ENCODE peak calls at places on chromosomes 1 and 21, in six cellular contexts. Y, P, E, Z, Q and J are unnamed samples.

GRCh38 chr1:241532173-241532553 is at the start of gene KMO:
- DNase-seq in Q (no peak), P (no peak), Y (no peak), E (no peak), Z (no peak), J (peak)

GRCh38 chr21:26966978-26967913 is at the start of gene ADAMTS5:
- DNase-seq in Z (peak), P (no peak), E (no peak), Q (no peak), Y (peak), J (peak)

GRCh38 chr1:27144920-27145661 is 9.8 kb downstream of the SLC9A1 start:
- DNase-seq in Q (no peak), Y (no peak), E (no peak), P (no peak), Z (no peak), J (peak)

GRCh38 chr1:204829133-204829532 is 41.5 kb upstream of the NFASC start:
- DNase-seq in Z (no peak), E (no peak), P (no peak), Y (no peak), Q (no peak), J (peak)

GRCh38 chr1:8463144-8463927 is 145.4 kb downstream of the SLC45A1 start:
- DNase-seq in Y (peak), Q (no peak), Z (no peak), E (no peak), P (no peak), J (peak)

GRCh38 chr1:21775985-21776562 is 6.9 kb downstream of the USP48 start:
- DNase-seq in Z (no peak), E (no peak), Q (no peak), P (no peak), Y (no peak), J (no peak)

GRCh38 chr1:55131801-55132200 is 83.4 kb downstream of the USP24 start:
- DNase-seq in Z (no peak), P (no peak), Q (no peak), E (no peak), Y (no peak), J (peak)

GRCh38 chr1:201850053-201850397 is 21.1 kb downstream of the IPO9 start:
- DNase-seq in E (no peak), Y (peak), Z (peak), Q (peak), P (no peak), J (peak)

GRCh38 chr1:31111290-31111951 is 45.9 kb upstream of the PUM1 start:
- DNase-seq in E (no peak), Q (no peak), P (no peak), Y (peak), Z (peak), J (peak)

GRCh38 chr1:1049318-1050165 is 24.6 kb downstream of the RNF223 start:
- DNase-seq in Q (no peak), E (no peak), Y (no peak), Z (no peak), P (no peak), J (no peak)

GRCh38 chr1:24150228-24151174 is 7.6 kb upstream of the IL22RA1 start:
- DNase-seq in P (peak), Q (peak), Y (peak), Z (peak), E (peak), J (peak)

GRCh38 chr1:154937051-154937987 is 800 bp upstream of the PMVK start:
- DNase-seq in Q (peak), P (peak), E (peak), Z (peak), Y (peak), J (peak)

GRCh38 chr1:16082283-16083038 is 9.0 kb upstream of the FAM131C start:
- DNase-seq in Y (peak), Z (peak), Q (no peak), P (peak), E (peak), J (peak)

GRCh38 chr1:234724517-234725176 is 114.7 kb upstream of the IRF2BP2 start:
- DNase-seq in Y (peak), P (no peak), Q (no peak), E (no peak), Z (peak), J (peak)

GRCh38 chr1:27669876-27670275 is 2.1 kb downstream of the IFI6 start:
- DNase-seq in P (no peak), Y (no peak), E (no peak), Z (no peak), Q (no peak), J (no peak)

GRCh38 chr1:31376374-31377134 is 3.7 kb upstream of the FABP3 start:
- DNase-seq in P (no peak), Q (no peak), Y (peak), E (no peak), Z (peak), J (peak)

GRCh38 chr1:172851077-172851476 is 192.2 kb downstream of the FASLG start:
- DNase-seq in E (no peak), Q (no peak), Y (no peak), Z (no peak), P (no peak), J (no peak)

GRCh38 chr1:235832011-235832410 is 34.7 kb downstream of the LYST start:
- DNase-seq in P (no peak), Q (no peak), E (no peak), Z (no peak), Y (no peak), J (no peak)

GRCh38 chr1:230572121-230573083 is 69.9 kb upstream of the COG2 start:
- DNase-seq in E (no peak), Q (no peak), Y (no peak), P (no peak), Z (peak), J (no peak)

GRCh38 chr1:143720087-143721023 is 251.4 kb downstream of the FAM72C start:
- DNase-seq in Q (no peak), Z (peak), E (no peak), P (no peak), Y (no peak), J (no peak)

GRCh38 chr1:90708236-90708786 is 8.8 kb downstream of the BARHL2 start:
- DNase-seq in Z (no peak), Q (no peak), Y (no peak), E (no peak), P (peak), J (no peak)

GRCh38 chr1:245179706-245180105 is 24.9 kb downstream of the KIF26B start:
- DNase-seq in Y (no peak), P (no peak), E (no peak), Z (no peak), Q (no peak), J (no peak)

GRCh38 chr1:113809651-113810602 is 2.3 kb downstream of the RSBN1 start:
- DNase-seq in E (no peak), Y (peak), Z (no peak), Q (no peak), P (no peak), J (peak)

GRCh38 chr1:193905288-193906085 is 719.1 kb upstream of the B3GALT2 start:
- DNase-seq in Y (no peak), Q (no peak), Z (no peak), P (no peak), E (no peak), J (peak)

GRCh38 chr1:40050863-40051262 is 10.3 kb downstream of the CAP1 start:
- DNase-seq in P (no peak), Q (no peak), Z (no peak), Y (no peak), E (no peak), J (no peak)

GRCh38 chr1:6102227-6102845 is 56.6 kb downstream of the KCNAB2 start:
- DNase-seq in Z (peak), P (no peak), Y (no peak), Q (no peak), E (no peak), J (no peak)